ENCODE peak calls at places on chromosomes 7 and 10, in eight cellular contexts. X is lung microvascular endothelial cell; A is activated CD8-positive, alpha-beta memory T cell treated with anti-CD3 and anti-CD28 coated beads, Interleukin-2, amount 50 U/mL, for 4 hours; K is prostate gland; W is heart left ventricle; M is mucosa of descending colon; H is fibroblast of pulmonary artery; R is NCI-H1417. S is an unnamed sample.

GRCh38 chr10:123807444-123808035 is 84.1 kb downstream of the CPXM2 start:
- DNase-seq in X (peak; percentile 69), A (no peak), K (no peak), W (no peak), M (no peak), H (peak; percentile 22), R (no peak), S (no peak)

GRCh38 chr10:27512548-27512947 is 8.4 kb downstream of the RAB18 start:
- DNase-seq in X (no peak), A (no peak), K (no peak), W (no peak), M (no peak), H (no peak), R (no peak), S (no peak)

GRCh38 chr7:92177362-92177761 is 1.6 kb downstream of the LRRD1 start:
- DNase-seq in X (no peak), A (no peak), K (no peak), W (no peak), M (no peak), H (peak; percentile 36), R (no peak), S (no peak)

GRCh38 chr10:43573250-43574034 is 974 bp downstream of the ZNF239 start:
- DNase-seq in X (no peak), A (no peak), K (no peak), W (no peak), M (no peak), H (no peak), R (no peak), S (no peak)

GRCh38 chr7:33590902-33591301 is 314.4 kb upstream of the BMPER start:
- DNase-seq in X (peak; percentile 22), A (no peak), K (no peak), W (no peak), M (no peak), H (peak; percentile 31), R (no peak), S (no peak)

GRCh38 chr10:90417056-90417455 is 440.8 kb downstream of the HTR7 start:
- DNase-seq in X (no peak), A (no peak), K (no peak), W (no peak), M (no peak), H (peak; percentile 91), R (no peak), S (no peak)

GRCh38 chr10:36720931-36721330 is 404.5 kb upstream of the ANKRD30A start:
- DNase-seq in X (no peak), A (no peak), K (no peak), W (no peak), M (no peak), H (peak; percentile 24), R (no peak), S (no peak)

GRCh38 chr7:37311282-37311868 is 137.3 kb downstream of the ELMO1 start:
- DNase-seq in X (peak; percentile 69), A (peak; percentile 17), K (no peak), W (no peak), M (peak; percentile 28), H (peak; percentile 7), R (no peak), S (no peak)

GRCh38 chr10:93867481-93867880 is 26.3 kb upstream of the SLC35G1 start:
- DNase-seq in X (no peak), A (no peak), K (no peak), W (no peak), M (no peak), H (no peak), R (no peak), S (no peak)

GRCh38 chr10:88989824-88990527 is 622 bp upstream of the FAS start:
- DNase-seq in X (peak; percentile 89), A (no peak), K (peak; percentile 66), W (no peak), M (no peak), H (peak; percentile 97), R (no peak), S (no peak)

GRCh38 chr7:657565-658119 is 68.9 kb upstream of the DNAAF5 start:
- DNase-seq in X (no peak), A (no peak), K (no peak), W (no peak), M (no peak), H (peak; percentile 64), R (no peak), S (no peak)

GRCh38 chr7:50703654-50704053 is 79.0 kb downstream of the GRB10 start:
- DNase-seq in X (no peak), A (no peak), K (no peak), W (no peak), M (no peak), H (no peak), R (no peak), S (no peak)

GRCh38 chr7:1028775-1029636 is 15.3 kb upstream of the GPR146 start:
- DNase-seq in X (peak; percentile 93), A (peak; percentile 63), K (peak; percentile 84), W (peak; percentile 88), M (peak; percentile 81), H (peak; percentile 94), R (peak; percentile 55), S (peak; percentile 90)

GRCh38 chr10:33777223-33777622 is 442.8 kb upstream of the NRP1 start:
- DNase-seq in X (no peak), A (no peak), K (no peak), W (no peak), M (no peak), H (no peak), R (no peak), S (no peak)

GRCh38 chr7:92478095-92478494 is 349 bp upstream of the ERVW-1 start:
- DNase-seq in X (no peak), A (no peak), K (no peak), W (no peak), M (no peak), H (no peak), R (no peak), S (no peak)

GRCh38 chr7:148867571-148868377 is 16.3 kb downstream of the EZH2 start:
- DNase-seq in X (no peak), A (no peak), K (no peak), W (no peak), M (no peak), H (no peak), R (no peak), S (no peak)

GRCh38 chr7:157670490-157671357 is 333.9 kb downstream of the DNAJB6 start:
- DNase-seq in X (no peak), A (no peak), K (no peak), W (no peak), M (peak; percentile 4), H (no peak), R (no peak), S (no peak)

GRCh38 chr10:5552376-5553321 is 27.9 kb downstream of the CALML3 start:
- DNase-seq in X (no peak), A (no peak), K (no peak), W (no peak), M (peak; percentile 35), H (no peak), R (no peak), S (no peak)

GRCh38 chr10:118373786-118374185 is 31.7 kb upstream of the FAM204A start:
- DNase-seq in X (peak; percentile 17), A (no peak), K (no peak), W (no peak), M (no peak), H (peak; percentile 30), R (no peak), S (no peak)

GRCh38 chr10:127866276-127867013 is 26.3 kb downstream of the CLRN3 start:
- DNase-seq in X (no peak), A (no peak), K (no peak), W (no peak), M (no peak), H (no peak), R (no peak), S (no peak)

GRCh38 chr10:34727595-34728033 is 87.5 kb downstream of the PARD3 start:
- DNase-seq in X (no peak), A (no peak), K (peak; percentile 57), W (no peak), M (no peak), H (peak; percentile 43), R (no peak), S (peak; percentile 50)

GRCh38 chr10:92886334-92886961 is 38.1 kb downstream of the EXOC6 start:
- DNase-seq in X (peak; percentile 12), A (no peak), K (no peak), W (no peak), M (no peak), H (no peak), R (no peak), S (no peak)

GRCh38 chr7:78020131-78020873 is 221.7 kb downstream of the PHTF2 start:
- DNase-seq in X (peak; percentile 80), A (no peak), K (peak; percentile 75), W (peak; percentile 69), M (no peak), H (peak; percentile 89), R (peak; percentile 80), S (peak; percentile 71)

GRCh38 chr10:129918401-129918800 is 45.7 kb downstream of the EBF3 start:
- DNase-seq in X (no peak), A (no peak), K (no peak), W (no peak), M (no peak), H (no peak), R (no peak), S (peak; percentile 30)

S was measured in pancreas.